ENCODE peak calls at places on chromosomes 3 and 15, in eight cellular contexts. D is HCT116, G is heart left ventricle, F is uterus, B is K562, X is CD14-positive monocyte, Z is lung, A is omental fat pad. Y is an unnamed sample.
A peak's percentile ranks its signal among the peaks of the same experiment; 100 is the strongest.

GRCh38 chr15:38226867-38227266 is 25.8 kb upstream of the SPRED1 start:
- DNase-seq in D (peak; percentile 85), G (no peak), F (no peak), B (no peak), X (no peak), Z (peak; percentile 42), A (no peak), Y (no peak)

GRCh38 chr3:170321326-170322034 is 36.0 kb upstream of the SKIL start:
- DNase-seq in D (no peak), G (no peak), F (no peak), B (no peak), X (peak; percentile 61), Z (no peak), A (no peak), Y (no peak)

GRCh38 chr15:66943456-66944095 is 121.8 kb upstream of the SMAD3 start:
- DNase-seq in D (no peak), G (no peak), F (no peak), B (no peak), X (no peak), Z (no peak), A (no peak), Y (no peak)

GRCh38 chr3:141981084-141981483 is 104.6 kb downstream of the ATP1B3 start:
- DNase-seq in D (no peak), G (no peak), F (no peak), B (no peak), X (no peak), Z (no peak), A (no peak), Y (no peak)

GRCh38 chr15:90870354-90871096 is 2.1 kb downstream of the FURIN start:
- DNase-seq in D (no peak), G (no peak), F (no peak), B (no peak), X (no peak), Z (no peak), A (no peak), Y (no peak)

GRCh38 chr15:65096481-65097385 is 18.3 kb downstream of the UBAP1L start:
- DNase-seq in D (no peak), G (no peak), F (no peak), B (no peak), X (no peak), Z (no peak), A (no peak), Y (no peak)

GRCh38 chr3:64895095-64895494 is 207.3 kb upstream of the ADAMTS9 start:
- DNase-seq in D (no peak), G (no peak), F (no peak), B (no peak), X (no peak), Z (no peak), A (no peak), Y (no peak)

GRCh38 chr3:130386604-130387263 is 41.3 kb downstream of the COL6A5 start:
- DNase-seq in D (no peak), G (no peak), F (no peak), B (peak; percentile 67), X (no peak), Z (no peak), A (no peak), Y (no peak)

GRCh38 chr3:14156843-14157561 is 21.4 kb downstream of the XPC start:
- DNase-seq in D (no peak), G (no peak), F (no peak), B (no peak), X (no peak), Z (no peak), A (no peak), Y (no peak)

GRCh38 chr3:45841380-45841700 is 579 bp downstream of the LZTFL1 start:
- DNase-seq in D (no peak), G (no peak), F (no peak), B (no peak), X (no peak), Z (no peak), A (no peak), Y (no peak)

GRCh38 chr15:99167201-99167600 is 62.3 kb downstream of the SYNM start:
- DNase-seq in D (no peak), G (no peak), F (no peak), B (no peak), X (no peak), Z (no peak), A (no peak), Y (no peak)

GRCh38 chr15:91508633-91509032 is 344.9 kb upstream of the SLCO3A1 start:
- DNase-seq in D (no peak), G (no peak), F (no peak), B (no peak), X (no peak), Z (no peak), A (no peak), Y (no peak)

GRCh38 chr3:28916713-28917499 is 364.0 kb upstream of the RBMS3 start:
- DNase-seq in D (no peak), G (no peak), F (peak; percentile 37), B (no peak), X (no peak), Z (peak; percentile 33), A (no peak), Y (peak; percentile 58)
- TF ChIP-seq CTCF in D (peak; percentile 23), G (peak; percentile 55), F (peak; percentile 48), B (no peak), X (peak; percentile 15), Z (peak; percentile 11), A (no peak), Y (no peak)

GRCh38 chr3:71584216-71585061 is 911 bp upstream of the FOXP1 start:
- DNase-seq in D (no peak), G (peak; percentile 68), F (peak; percentile 66), B (peak; percentile 24), X (no peak), Z (peak; percentile 44), A (no peak), Y (peak; percentile 42)

GRCh38 chr3:71581451-71581980 is 2.0 kb downstream of the FOXP1 start:
- DNase-seq in D (no peak), G (peak; percentile 78), F (peak; percentile 41), B (peak; percentile 8), X (peak; percentile 43), Z (peak; percentile 48), A (no peak), Y (peak; percentile 21)

GRCh38 chr3:71581981-71582611 is 1.4 kb downstream of the FOXP1 start:
- DNase-seq in D (no peak), G (peak; percentile 85), F (peak; percentile 46), B (peak; percentile 42), X (peak; percentile 63), Z (peak; percentile 67), A (no peak), Y (peak; percentile 33)

GRCh38 chr3:71583569-71584215 is at the start of gene FOXP1:
- DNase-seq in D (peak; percentile 51), G (peak; percentile 86), F (peak; percentile 68), B (peak; percentile 43), X (peak; percentile 76), Z (peak; percentile 75), A (no peak), Y (peak; percentile 65)

GRCh38 chr3:71582612-71583568 is 638 bp downstream of the FOXP1 start:
- DNase-seq in D (no peak), G (peak; percentile 91), F (peak; percentile 69), B (peak; percentile 50), X (peak; percentile 64), Z (peak; percentile 75), A (no peak), Y (peak; percentile 58)
- TF ChIP-seq CTCF in D (no peak), G (no peak), F (no peak), B (no peak), X (no peak), Z (no peak), A (no peak), Y (no peak)

GRCh38 chr3:27722957-27723802 is 1.1 kb upstream of the EOMES start:
- DNase-seq in D (no peak), G (no peak), F (no peak), B (no peak), X (no peak), Z (no peak), A (no peak), Y (peak; percentile 27)

GRCh38 chr3:27719306-27720003 is 2.7 kb downstream of the EOMES start:
- DNase-seq in D (no peak), G (no peak), F (no peak), B (no peak), X (no peak), Z (no peak), A (no peak), Y (peak; percentile 16)

GRCh38 chr3:27721717-27722564 is at the start of gene EOMES:
- DNase-seq in D (peak; percentile 73), G (peak; percentile 72), F (no peak), B (no peak), X (no peak), Z (no peak), A (no peak), Y (peak; percentile 79)

GRCh38 chr3:27720029-27720518 is 2.0 kb downstream of the EOMES start:
- DNase-seq in D (no peak), G (no peak), F (no peak), B (no peak), X (no peak), Z (no peak), A (no peak), Y (no peak)

GRCh38 chr3:27720899-27721716 is 1.0 kb downstream of the EOMES start:
- DNase-seq in D (peak; percentile 34), G (peak; percentile 52), F (no peak), B (no peak), X (no peak), Z (no peak), A (no peak), Y (peak; percentile 76)
- TF ChIP-seq CTCF in D (no peak), G (no peak), F (no peak), B (no peak), X (no peak), Z (no peak), A (no peak), Y (peak; percentile 39)

DNA sequence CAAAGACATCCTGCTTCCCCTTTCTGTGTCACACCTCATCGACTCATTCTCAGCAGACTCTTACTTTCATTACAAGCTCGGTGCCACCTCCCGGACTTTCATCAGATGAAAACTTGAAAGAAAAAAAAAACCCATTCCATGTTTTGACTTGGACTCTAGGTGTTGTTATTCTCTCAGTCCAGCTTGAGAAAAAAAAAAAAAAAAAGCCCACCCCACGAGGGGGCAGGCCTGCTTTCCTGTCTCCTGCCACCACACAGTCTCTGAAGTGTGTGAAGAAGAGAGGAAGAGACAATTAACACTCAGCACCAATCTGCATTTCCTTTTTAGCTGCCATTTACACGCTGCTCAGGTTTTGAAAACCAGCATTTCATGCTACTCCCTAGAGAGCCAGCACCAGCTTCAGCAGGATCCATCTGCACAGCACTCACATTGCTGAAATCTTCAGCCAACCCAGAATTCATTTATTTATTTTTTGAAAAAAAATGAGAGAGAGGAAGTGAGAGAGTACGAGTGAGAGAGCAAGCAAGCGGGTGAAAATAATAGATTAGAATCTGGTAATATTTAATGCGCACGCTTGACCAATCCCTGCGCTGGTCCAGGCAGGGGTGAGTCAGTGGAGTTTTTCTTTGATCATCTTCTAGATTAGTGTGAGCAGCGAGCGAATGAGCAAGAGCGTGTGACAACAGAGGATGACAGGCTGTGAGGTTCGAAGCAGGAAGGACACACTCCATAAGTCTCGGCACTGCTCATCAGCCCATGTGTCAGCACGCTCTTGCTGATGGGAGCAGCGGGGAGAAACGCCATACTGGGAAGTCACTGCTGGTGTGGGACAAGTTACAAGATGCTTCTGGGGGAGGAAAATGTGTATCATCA is 23.5 kb downstream of the ZNF80 start:
- DNase-seq in D (no peak), G (no peak), F (no peak), B (no peak), X (peak; percentile 78), Z (no peak), A (no peak), Y (peak; percentile 73)
- TF ChIP-seq CTCF in D (no peak), G (no peak), F (no peak), B (no peak), X (no peak), Z (no peak), A (no peak), Y (no peak)